ENCODE peak calls at places on chromosomes 1 and 21, in five cellular contexts. H is thoracic aorta, G is A549, W is hepatocyte, I is astrocyte of the spinal cord. Q is an unnamed sample.

GRCh38 chr1:204170494-204171155 is 4.5 kb upstream of the REN start:
- DNase-seq in H (no peak), G (no peak), W (no peak), I (no peak), Q (no peak)

GRCh38 chr1:52112489-52112888 is 29.4 kb upstream of the ZFYVE9 start:
- DNase-seq in H (no peak), G (no peak), W (no peak), I (no peak), Q (no peak)

GRCh38 chr1:216632980-216633379 is 90.2 kb downstream of the ESRRG start:
- DNase-seq in H (no peak), G (no peak), W (no peak), I (no peak), Q (no peak)

GRCh38 chr1:3712573-3713535 is 39.4 kb upstream of the CCDC27 start:
- DNase-seq in H (no peak), G (no peak), W (no peak), I (no peak), Q (no peak)

GRCh38 chr1:161691846-161692245 is 15.2 kb upstream of the FCRLA start:
- DNase-seq in H (no peak), G (no peak), W (no peak), I (no peak), Q (no peak)

GRCh38 chr1:50609508-50609907 is 186.3 kb upstream of the DMRTA2 start:
- DNase-seq in H (no peak), G (no peak), W (no peak), I (no peak), Q (no peak)

GRCh38 chr1:205375816-205376545 is 19.3 kb upstream of the KLHDC8A start:
- DNase-seq in H (no peak), G (peak; percentile 54), W (peak; percentile 78), I (peak; percentile 55), Q (no peak)

GRCh38 chr1:200090252-200091159 is 63.0 kb downstream of the NR5A2 start:
- DNase-seq in H (no peak), G (peak; percentile 74), W (no peak), I (no peak), Q (no peak)

GRCh38 chr1:77200806-77201205 is 18.4 kb downstream of the PIGK start:
- DNase-seq in H (no peak), G (no peak), W (no peak), I (peak; percentile 9), Q (no peak)

GRCh38 chr21:27813750-27814149 is 846.9 kb upstream of the ADAMTS5 start:
- DNase-seq in H (no peak), G (no peak), W (no peak), I (no peak), Q (no peak)

GRCh38 chr1:23763040-23763577 is 15.1 kb upstream of the PITHD1 start:
- DNase-seq in H (no peak), G (no peak), W (no peak), I (no peak), Q (no peak)

GRCh38 chr1:29703596-29703995 is 467.3 kb downstream of the PTPRU start:
- DNase-seq in H (no peak), G (peak; percentile 49), W (peak; percentile 50), I (peak; percentile 53), Q (peak; percentile 20)

GRCh38 chr21:16608209-16608830 is 878.5 kb downstream of the USP25 start:
- DNase-seq in H (no peak), G (peak; percentile 27), W (no peak), I (no peak), Q (no peak)
- TF ChIP-seq CTCF in H (no peak), G (peak; percentile 20), W (peak; percentile 11), I (no peak), Q (no peak)

GRCh38 chr1:111197598-111198289 is 2.7 kb downstream of the DENND2D start:
- DNase-seq in H (no peak), G (peak; percentile 43), W (no peak), I (no peak), Q (no peak)
- H3K4me3 ChIP-seq in H (peak overlapping the region; percentile 60), G (no peak overlapping the region), W (no peak overlapping the region), I (no peak overlapping the region), Q (no peak overlapping the region)

DNA sequence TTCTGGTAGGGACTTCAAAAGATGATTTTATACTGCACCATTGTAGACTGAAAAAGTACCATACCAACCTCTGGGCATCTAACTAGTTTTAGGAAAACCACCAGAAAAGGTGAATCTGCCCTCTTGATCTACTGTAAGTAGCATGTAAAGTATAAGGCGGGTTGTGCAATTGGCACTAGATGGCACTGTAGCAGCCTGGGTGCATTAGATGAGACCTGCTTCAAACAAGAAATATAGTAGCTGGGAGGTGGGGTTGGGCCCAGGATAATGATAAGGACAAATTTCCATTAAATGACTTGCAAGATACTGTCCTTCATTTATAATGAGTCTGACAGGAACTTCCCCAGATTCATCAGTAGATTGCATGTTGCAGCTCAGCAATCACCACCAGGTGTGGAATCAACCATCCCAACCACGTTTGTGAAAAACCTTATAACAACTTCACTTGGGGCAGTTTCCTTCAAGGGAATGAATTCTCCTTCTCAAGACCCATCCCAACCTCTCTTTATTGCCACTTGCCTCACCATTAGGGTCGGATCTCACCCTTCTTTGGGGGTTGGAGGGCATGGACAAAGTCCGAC is 37.3 kb upstream of the IL10 start:
- DNase-seq in H (no peak), G (peak; percentile 44), W (peak; percentile 34), I (peak; percentile 37), Q (no peak)
- TF ChIP-seq CTCF in H (no peak), G (peak; percentile 47), W (peak; percentile 49), I (peak; percentile 67), Q (peak; percentile 60)

DNA sequence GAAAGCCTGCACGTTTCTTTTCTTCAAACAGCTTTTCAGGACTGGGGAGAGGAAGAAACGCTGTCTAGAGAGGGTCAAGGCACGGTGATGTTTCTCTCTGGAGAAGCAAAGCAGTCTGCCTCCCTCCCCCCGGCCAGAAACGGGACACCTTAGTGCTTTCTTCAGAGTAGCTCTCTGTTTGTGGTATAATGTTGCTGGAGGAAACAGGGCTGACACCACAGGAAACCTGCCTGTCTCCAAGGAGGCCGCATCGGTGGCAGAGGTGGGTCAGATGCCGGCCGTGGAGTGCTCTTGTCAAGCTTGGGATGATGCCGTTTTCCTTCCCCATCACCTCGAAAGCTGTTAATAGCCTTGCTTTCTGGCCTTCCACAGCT is 139.4 kb downstream of the DHRS3 start:
- DNase-seq in H (no peak), G (no peak), W (no peak), I (no peak), Q (no peak)
- H3K4me3 ChIP-seq in H (no peak overlapping the region), G (no peak overlapping the region), W (no peak overlapping the region), I (no peak overlapping the region), Q (no peak overlapping the region)

GRCh38 chr1:24934300-24935195 is 4.5 kb upstream of the RUNX3 start:
- DNase-seq in H (no peak), G (no peak), W (no peak), I (no peak), Q (no peak)
- TF ChIP-seq CTCF in H (no peak), G (no peak), W (no peak), I (no peak), Q (no peak)